ENCODE peak calls at places on chromosomes 1 and 21, in five cellular contexts. K is uterus, U is A549, J is nephron progenitor cell, E is body of pancreas. Y is an unnamed sample.

GRCh38 chr21:46622226-46622625 is 13.2 kb upstream of the PRMT2 start:
- DNase-seq in K (no peak), U (no peak), J (no peak), E (peak; percentile 49), Y (peak; percentile 79)

GRCh38 chr1:107821340-107821739 is 143.6 kb downstream of the VAV3 start:
- DNase-seq in K (no peak), U (no peak), J (no peak), E (no peak), Y (no peak)

GRCh38 chr1:31368611-31369107 is 4.2 kb downstream of the FABP3 start:
- DNase-seq in K (peak; percentile 24), U (no peak), J (no peak), E (no peak), Y (no peak)

GRCh38 chr21:39384674-39385298 is 35.9 kb upstream of the HMGN1 start:
- DNase-seq in K (no peak), U (no peak), J (no peak), E (no peak), Y (no peak)

GRCh38 chr1:197674286-197674685 is 101.0 kb downstream of the DENND1B start:
- DNase-seq in K (no peak), U (no peak), J (peak; percentile 2), E (no peak), Y (no peak)

GRCh38 chr1:150053911-150054310 is 13.7 kb upstream of the VPS45 start:
- DNase-seq in K (no peak), U (no peak), J (no peak), E (no peak), Y (no peak)

GRCh38 chr1:35497571-35497970 is 59.6 kb downstream of the KIAA0319L start:
- DNase-seq in K (no peak), U (no peak), J (no peak), E (no peak), Y (no peak)

GRCh38 chr1:203216274-203217138 is 13.0 kb downstream of the CHIT1 start:
- DNase-seq in K (peak; percentile 64), U (peak; percentile 65), J (peak; percentile 73), E (peak; percentile 63), Y (no peak)

DNA sequence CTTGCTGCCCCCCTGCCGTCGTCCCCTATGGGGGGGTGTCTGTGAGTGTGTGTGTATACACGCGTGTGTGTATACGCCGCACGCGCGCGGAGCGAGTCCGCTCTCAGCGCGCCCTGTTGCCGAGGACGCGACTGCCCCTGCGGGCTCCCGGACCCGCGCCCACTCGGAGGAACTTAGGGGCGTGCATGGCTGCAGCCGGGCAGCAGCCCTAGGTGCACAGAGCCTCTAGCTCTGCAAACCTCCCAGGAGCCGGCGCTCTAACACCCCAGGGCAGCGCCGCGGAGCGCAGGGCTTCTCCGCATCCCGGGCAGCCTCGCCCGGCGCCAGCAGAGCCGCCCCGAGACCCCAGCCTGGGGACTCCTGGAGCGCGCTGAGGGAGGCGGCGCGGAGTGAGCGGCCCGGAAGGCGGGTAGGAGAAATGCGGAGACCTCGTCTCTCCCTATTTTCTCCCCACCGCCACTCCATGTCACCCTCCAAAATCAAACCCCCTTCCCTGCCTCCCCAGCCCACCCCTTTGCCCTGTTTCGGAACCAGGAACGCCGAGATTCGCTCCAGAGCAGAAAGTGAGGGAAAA is 574 bp downstream of the ITPKB start:
- DNase-seq in K (peak; percentile 49), U (peak; percentile 44), J (peak; percentile 61), E (peak; percentile 51), Y (peak; percentile 55)
- TF ChIP-seq CTCF in K (peak; percentile 4), U (no peak), J (no peak), E (no peak), Y (no peak)

GRCh38 chr1:68600049-68600661 is 103.3 kb upstream of the DEPDC1 start:
- DNase-seq in K (no peak), U (peak; percentile 0), J (no peak), E (peak; percentile 23), Y (no peak)
- TF ChIP-seq CTCF in K (peak; percentile 31), U (no peak), J (peak; percentile 13), E (peak; percentile 70), Y (no peak)

DNA sequence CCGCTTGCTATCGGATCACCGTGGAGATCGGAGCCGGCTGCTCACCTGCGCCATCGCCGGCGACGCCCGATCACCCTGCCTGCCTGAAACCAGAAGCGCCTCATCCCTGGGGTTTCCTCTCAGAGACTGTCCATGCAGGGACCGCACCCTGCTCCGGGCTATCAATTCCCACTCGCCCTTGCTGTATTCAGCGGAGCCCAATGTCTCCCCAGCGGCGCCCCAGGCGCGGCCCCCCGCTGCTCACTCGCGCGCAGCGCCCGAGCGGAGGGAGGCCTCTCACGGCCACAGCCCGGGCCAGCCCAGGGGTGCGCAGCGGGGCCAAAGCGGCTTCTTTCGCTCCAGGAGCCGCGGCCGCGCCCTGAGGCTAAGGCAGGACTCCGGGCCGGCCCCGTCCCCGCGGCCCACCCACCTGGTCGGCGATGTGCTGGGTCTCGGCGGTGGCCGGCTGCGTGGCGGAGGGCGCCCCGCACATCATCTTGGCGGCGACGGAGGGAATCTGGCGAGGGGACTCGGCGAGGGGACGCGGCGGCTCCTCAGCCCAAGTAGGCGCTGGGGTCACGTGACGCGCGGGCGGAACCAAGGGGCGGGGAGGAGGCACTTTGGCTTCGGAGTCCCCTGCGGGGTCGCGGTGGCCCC is at the start of gene CSTB:
- DNase-seq in K (peak; percentile 78), U (peak; percentile 65), J (peak; percentile 93), E (peak; percentile 84), Y (peak; percentile 87)
- TF ChIP-seq CTCF in K (no peak), U (no peak), J (no peak), E (no peak), Y (no peak)

GRCh38 chr1:96234299-96234698 is 487.3 kb upstream of the PTBP2 start:
- DNase-seq in K (peak; percentile 18), U (peak; percentile 23), J (no peak), E (peak; percentile 70), Y (no peak)

GRCh38 chr1:96238426-96238825 is 483.2 kb upstream of the PTBP2 start:
- DNase-seq in K (no peak), U (no peak), J (no peak), E (no peak), Y (no peak)

GRCh38 chr1:96240438-96240837 is 481.1 kb upstream of the PTBP2 start:
- DNase-seq in K (no peak), U (no peak), J (no peak), E (no peak), Y (no peak)

GRCh38 chr1:96233422-96233821 is 488.2 kb upstream of the PTBP2 start:
- DNase-seq in K (no peak), U (no peak), J (no peak), E (no peak), Y (no peak)

DNA sequence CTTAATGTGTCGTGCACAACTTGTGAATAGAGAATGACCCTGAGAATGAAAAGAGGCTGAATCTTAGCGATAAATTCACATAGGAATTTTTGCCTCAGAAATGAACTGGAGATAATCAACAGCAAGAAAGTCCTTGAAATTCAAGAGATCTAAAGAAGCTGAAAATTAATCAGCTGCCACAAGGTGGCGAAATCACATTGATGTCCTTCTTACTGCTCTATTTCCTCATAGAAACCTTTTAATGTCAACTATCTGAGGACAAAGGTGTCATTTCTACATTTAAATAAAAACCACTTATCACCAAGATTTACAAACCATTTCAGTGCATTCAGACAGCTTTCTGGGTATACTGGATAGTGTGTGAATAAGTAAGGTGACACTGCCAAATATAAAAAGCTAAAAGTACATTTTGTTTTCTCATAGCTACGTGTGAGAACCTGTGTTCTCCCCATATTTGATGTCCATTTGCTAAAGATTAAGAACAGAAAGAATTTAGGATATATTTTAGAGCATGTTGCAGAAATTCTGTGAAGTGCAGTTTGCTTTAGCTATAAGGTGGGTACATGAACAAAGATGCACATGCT is 485.3 kb upstream of the PTBP2 start:
- DNase-seq in K (peak; percentile 15), U (peak; percentile 51), J (peak; percentile 21), E (peak; percentile 40), Y (no peak)
- TF ChIP-seq CTCF in K (peak; percentile 56), U (peak; percentile 53), J (peak; percentile 61), E (peak; percentile 56), Y (peak; percentile 68)

GRCh38 chr1:1954831-1955441 is 35.9 kb upstream of the TMEM52 start:
- DNase-seq in K (no peak), U (no peak), J (no peak), E (no peak), Y (no peak)
- TF ChIP-seq CTCF in K (no peak), U (no peak), J (peak; percentile 26), E (no peak), Y (no peak)

GRCh38 chr21:35036521-35037383 is 12.3 kb downstream of the RUNX1 start:
- DNase-seq in K (no peak), U (no peak), J (no peak), E (no peak), Y (no peak)

GRCh38 chr21:35037384-35038105 is 11.6 kb downstream of the RUNX1 start:
- DNase-seq in K (no peak), U (no peak), J (no peak), E (no peak), Y (no peak)

GRCh38 chr21:35041122-35041521 is 8.0 kb downstream of the RUNX1 start:
- DNase-seq in K (no peak), U (no peak), J (no peak), E (no peak), Y (no peak)

GRCh38 chr21:35039595-35040291 is 9.4 kb downstream of the RUNX1 start:
- DNase-seq in K (no peak), U (no peak), J (no peak), E (no peak), Y (no peak)

DNA sequence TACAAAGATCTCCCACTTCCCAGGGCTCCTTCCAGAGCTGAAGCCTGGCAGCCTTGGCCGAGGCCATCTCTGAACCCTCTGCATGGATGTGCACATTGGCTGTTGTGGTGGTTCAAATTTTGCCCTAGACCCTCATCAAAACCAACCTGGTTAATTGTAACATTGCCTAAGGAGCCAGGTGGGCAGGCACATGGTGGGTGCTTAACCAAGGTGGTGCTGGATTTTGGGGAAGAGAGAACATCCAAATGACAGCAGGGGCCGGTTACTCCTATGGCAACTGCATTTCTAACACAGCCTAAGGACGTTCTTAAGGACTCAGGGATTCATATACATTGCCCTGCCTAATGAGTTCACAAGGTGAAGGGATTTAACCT is 10.3 kb downstream of the RUNX1 start:
- DNase-seq in K (no peak), U (no peak), J (no peak), E (no peak), Y (no peak)
- TF ChIP-seq CTCF in K (no peak), U (no peak), J (no peak), E (no peak), Y (no peak)

GRCh38 chr1:7576946-7577657 is 194.0 kb upstream of the VAMP3 start:
- DNase-seq in K (no peak), U (peak; percentile 33), J (peak; percentile 23), E (peak; percentile 50), Y (no peak)
- TF ChIP-seq CTCF in K (no peak), U (no peak), J (no peak), E (peak; percentile 32), Y (no peak)

DNA sequence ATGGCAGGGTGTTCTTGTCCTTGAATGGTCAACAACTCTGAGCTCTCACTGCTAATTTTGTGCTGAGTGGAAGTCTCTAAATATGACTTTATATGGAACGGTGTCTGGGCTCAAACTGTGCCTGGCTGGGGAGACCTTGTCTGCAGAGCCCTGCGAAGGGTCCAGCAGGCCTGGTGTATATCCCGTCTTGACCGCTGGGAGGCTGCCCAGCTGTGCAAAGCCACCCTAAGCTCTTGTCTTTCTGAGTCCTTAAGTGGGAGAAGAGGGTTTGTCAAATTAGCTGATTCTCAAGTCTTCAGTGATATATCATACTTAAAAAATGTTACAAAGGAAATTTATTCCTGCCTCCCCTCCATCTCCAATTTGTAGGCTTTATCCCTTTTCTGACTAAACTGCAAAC is 198.7 kb downstream of the KCNJ6 start:
- DNase-seq in K (no peak), U (no peak), J (no peak), E (no peak), Y (no peak)
- TF ChIP-seq CTCF in K (no peak), U (no peak), J (no peak), E (no peak), Y (no peak)

GRCh38 chr1:147515046-147515869 is 26.0 kb upstream of the BCL9 start:
- DNase-seq in K (no peak), U (peak; percentile 72), J (no peak), E (peak; percentile 63), Y (no peak)
- TF ChIP-seq CTCF in K (no peak), U (peak; percentile 37), J (no peak), E (peak; percentile 74), Y (no peak)